ENCODE peak calls at places on chromosome 13, in nine cellular contexts. One of them, this sample, is unnamed.

GRCh38 chr13:100176781-100177389 is 88.0 kb downstream of the PCCA start:
- DNase-seq in transverse colon: no peak
- DNase-seq in right lobe of liver: no peak
- DNase-seq in uterus: no peak
- DNase-seq in Peyer's patch: no peak
- DNase-seq in heart left ventricle: no peak
- DNase-seq in K562: no peak
- DNase-seq in suprapubic skin: no peak
- DNase-seq in thyroid gland: no peak
- DNase-seq in this sample: no peak

GRCh38 chr13:95660981-95661581 is 15.9 kb upstream of the DNAJC3 start:
- DNase-seq in transverse colon: no peak
- DNase-seq in right lobe of liver: no peak
- DNase-seq in uterus: no peak
- DNase-seq in Peyer's patch: no peak
- DNase-seq in heart left ventricle: no peak
- DNase-seq in K562: peak; percentile 12
- DNase-seq in suprapubic skin: no peak
- DNase-seq in thyroid gland: no peak
- DNase-seq in this sample: no peak

GRCh38 chr13:34817246-34817645 is 124.8 kb upstream of the NBEA start:
- DNase-seq in transverse colon: no peak
- DNase-seq in right lobe of liver: no peak
- DNase-seq in uterus: no peak
- DNase-seq in Peyer's patch: no peak
- DNase-seq in heart left ventricle: no peak
- DNase-seq in K562: no peak
- DNase-seq in suprapubic skin: no peak
- DNase-seq in thyroid gland: no peak
- DNase-seq in this sample: no peak

GRCh38 chr13:89784161-89784809 is 1563.2 kb upstream of the MIR17HG start:
- DNase-seq in transverse colon: no peak
- DNase-seq in right lobe of liver: no peak
- DNase-seq in uterus: no peak
- DNase-seq in Peyer's patch: no peak
- DNase-seq in heart left ventricle: no peak
- DNase-seq in K562: no peak
- DNase-seq in suprapubic skin: no peak
- DNase-seq in thyroid gland: no peak
- DNase-seq in this sample: no peak

GRCh38 chr13:103130681-103131210 is 64.5 kb upstream of the SLC10A2 start:
- DNase-seq in transverse colon: no peak
- DNase-seq in right lobe of liver: no peak
- DNase-seq in uterus: no peak
- DNase-seq in Peyer's patch: no peak
- DNase-seq in heart left ventricle: no peak
- DNase-seq in K562: no peak
- DNase-seq in suprapubic skin: no peak
- DNase-seq in thyroid gland: no peak
- DNase-seq in this sample: no peak

GRCh38 chr13:42964681-42965305 is 27.2 kb downstream of the EPSTI1 start:
- DNase-seq in transverse colon: no peak
- DNase-seq in right lobe of liver: no peak
- DNase-seq in uterus: no peak
- DNase-seq in Peyer's patch: no peak
- DNase-seq in heart left ventricle: no peak
- DNase-seq in K562: no peak
- DNase-seq in suprapubic skin: no peak
- DNase-seq in thyroid gland: no peak
- DNase-seq in this sample: no peak

GRCh38 chr13:106063591-106064308 is 471.7 kb downstream of the EFNB2 start:
- DNase-seq in transverse colon: no peak
- DNase-seq in right lobe of liver: no peak
- DNase-seq in uterus: no peak
- DNase-seq in Peyer's patch: no peak
- DNase-seq in heart left ventricle: no peak
- DNase-seq in K562: no peak
- DNase-seq in suprapubic skin: no peak
- DNase-seq in thyroid gland: no peak
- DNase-seq in this sample: no peak

GRCh38 chr13:24192036-24192810 is 31.7 kb downstream of the SPATA13 start:
- DNase-seq in transverse colon: no peak
- DNase-seq in right lobe of liver: no peak
- DNase-seq in uterus: no peak
- DNase-seq in Peyer's patch: no peak
- DNase-seq in heart left ventricle: no peak
- DNase-seq in K562: no peak
- DNase-seq in suprapubic skin: no peak
- DNase-seq in thyroid gland: no peak
- DNase-seq in this sample: no peak

GRCh38 chr13:98532254-98532653 is 44.7 kb downstream of the STK24 start:
- DNase-seq in transverse colon: no peak
- DNase-seq in right lobe of liver: no peak
- DNase-seq in uterus: no peak
- DNase-seq in Peyer's patch: no peak
- DNase-seq in heart left ventricle: no peak
- DNase-seq in K562: no peak
- DNase-seq in suprapubic skin: no peak
- DNase-seq in thyroid gland: no peak
- DNase-seq in this sample: no peak

GRCh38 chr13:50323440-50324070 is 308.3 kb downstream of the KCNRG start:
- DNase-seq in transverse colon: no peak
- DNase-seq in right lobe of liver: no peak
- DNase-seq in uterus: no peak
- DNase-seq in Peyer's patch: no peak
- DNase-seq in heart left ventricle: no peak
- DNase-seq in K562: no peak
- DNase-seq in suprapubic skin: no peak
- DNase-seq in thyroid gland: no peak
- DNase-seq in this sample: no peak

GRCh38 chr13:50318887-50319286 is 303.6 kb downstream of the KCNRG start:
- DNase-seq in transverse colon: no peak
- DNase-seq in right lobe of liver: no peak
- DNase-seq in uterus: no peak
- DNase-seq in Peyer's patch: no peak
- DNase-seq in heart left ventricle: no peak
- DNase-seq in K562: no peak
- DNase-seq in suprapubic skin: no peak
- DNase-seq in thyroid gland: no peak
- DNase-seq in this sample: no peak

GRCh38 chr13:50320297-50320862 is 305.1 kb downstream of the KCNRG start:
- DNase-seq in transverse colon: no peak
- DNase-seq in right lobe of liver: no peak
- DNase-seq in uterus: no peak
- DNase-seq in Peyer's patch: no peak
- DNase-seq in heart left ventricle: no peak
- DNase-seq in K562: no peak
- DNase-seq in suprapubic skin: no peak
- DNase-seq in thyroid gland: no peak
- DNase-seq in this sample: no peak

GRCh38 chr13:50322006-50322405 is 306.8 kb downstream of the KCNRG start:
- DNase-seq in transverse colon: no peak
- DNase-seq in right lobe of liver: no peak
- DNase-seq in uterus: no peak
- DNase-seq in Peyer's patch: no peak
- DNase-seq in heart left ventricle: no peak
- DNase-seq in K562: no peak
- DNase-seq in suprapubic skin: no peak
- DNase-seq in thyroid gland: no peak
- DNase-seq in this sample: no peak

GRCh38 chr13:50319603-50320296 is 304.5 kb downstream of the KCNRG start:
- DNase-seq in transverse colon: no peak
- DNase-seq in right lobe of liver: no peak
- DNase-seq in uterus: no peak
- DNase-seq in Peyer's patch: no peak
- DNase-seq in heart left ventricle: no peak
- DNase-seq in K562: peak; percentile 7
- DNase-seq in suprapubic skin: no peak
- DNase-seq in thyroid gland: peak; percentile 14
- DNase-seq in this sample: no peak
- TF ChIP-seq POLR2A in transverse colon: no peak
- TF ChIP-seq POLR2A in right lobe of liver: no peak
- TF ChIP-seq POLR2A in uterus: no peak
- TF ChIP-seq POLR2A in Peyer's patch: no peak
- TF ChIP-seq POLR2A in heart left ventricle: no peak
- TF ChIP-seq POLR2A in K562: no peak
- TF ChIP-seq POLR2A in suprapubic skin: no peak
- TF ChIP-seq POLR2A in thyroid gland: no peak
- TF ChIP-seq POLR2A in this sample: no peak

DNA sequence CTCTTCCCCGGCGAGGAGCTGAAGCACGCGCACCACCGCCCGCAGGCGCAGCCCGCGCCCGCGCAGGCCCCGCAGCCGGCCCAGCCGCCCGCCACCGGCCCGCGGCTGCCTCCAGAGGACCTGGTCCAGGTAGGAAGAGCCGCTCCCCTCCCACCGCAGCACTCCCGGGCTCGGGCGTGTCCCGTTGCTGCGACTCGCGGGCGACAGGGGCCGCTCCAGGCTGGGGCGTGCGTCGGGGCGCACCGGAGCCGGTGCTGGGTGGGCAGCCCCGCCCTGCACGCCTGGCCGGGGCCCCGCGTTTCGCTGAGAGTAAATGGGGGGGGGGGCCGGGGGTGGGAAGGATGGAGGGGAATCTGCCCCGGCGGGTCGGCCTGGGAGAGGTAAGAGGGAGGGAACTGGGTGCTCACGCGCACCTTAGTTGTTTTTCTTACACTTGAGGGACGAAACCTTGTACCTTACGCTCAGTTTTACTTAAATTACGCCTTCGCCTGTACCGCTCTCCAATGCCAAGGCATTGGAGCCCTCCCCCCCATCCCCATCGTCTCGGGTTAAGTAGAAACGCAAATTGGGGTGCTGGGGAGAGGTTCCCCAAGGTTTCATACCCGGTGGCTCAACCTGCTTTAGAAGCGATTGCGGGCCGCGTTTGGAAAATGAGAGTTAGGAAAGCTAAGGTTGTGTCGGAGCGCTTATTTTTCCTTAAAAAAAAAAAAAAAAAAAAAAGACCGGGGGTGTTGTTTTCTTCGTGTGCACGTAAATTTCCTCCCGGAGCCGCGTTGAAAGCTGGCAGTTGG is 850 bp downstream of the KLF5 start:
- DNase-seq in transverse colon: no peak
- DNase-seq in right lobe of liver: peak; percentile 72
- DNase-seq in uterus: peak; percentile 18
- DNase-seq in Peyer's patch: no peak
- DNase-seq in heart left ventricle: peak; percentile 80
- DNase-seq in K562: peak; percentile 34
- DNase-seq in suprapubic skin: no peak
- DNase-seq in thyroid gland: peak; percentile 81
- DNase-seq in this sample: peak; percentile 48
- H3K27ac ChIP-seq in transverse colon: peak overlapping the region; percentile 91
- H3K27ac ChIP-seq in right lobe of liver: no peak overlapping the region
- H3K27ac ChIP-seq in uterus: peak overlapping the region; percentile 79
- H3K27ac ChIP-seq in Peyer's patch: peak overlapping the region; percentile 91
- H3K27ac ChIP-seq in heart left ventricle: peak overlapping the region; percentile 57
- H3K27ac ChIP-seq in K562: no peak overlapping the region
- H3K27ac ChIP-seq in suprapubic skin: peak overlapping the region; percentile 95
- H3K27ac ChIP-seq in thyroid gland: peak overlapping the region; percentile 76
- H3K27ac ChIP-seq in this sample: peak overlapping the region; percentile 90

GRCh38 chr13:114116734-114117133 is 15.7 kb downstream of the RASA3 start:
- DNase-seq in transverse colon: no peak
- DNase-seq in right lobe of liver: no peak
- DNase-seq in uterus: peak; percentile 3
- DNase-seq in Peyer's patch: peak; percentile 8
- DNase-seq in heart left ventricle: no peak
- DNase-seq in K562: no peak
- DNase-seq in suprapubic skin: no peak
- DNase-seq in thyroid gland: no peak
- DNase-seq in this sample: peak; percentile 1

GRCh38 chr13:114118086-114118762 is 14.2 kb downstream of the RASA3 start:
- DNase-seq in transverse colon: no peak
- DNase-seq in right lobe of liver: no peak
- DNase-seq in uterus: no peak
- DNase-seq in Peyer's patch: no peak
- DNase-seq in heart left ventricle: peak; percentile 19
- DNase-seq in K562: no peak
- DNase-seq in suprapubic skin: no peak
- DNase-seq in thyroid gland: no peak
- DNase-seq in this sample: no peak

GRCh38 chr13:114120486-114121430 is 11.7 kb downstream of the RASA3 start:
- DNase-seq in transverse colon: no peak
- DNase-seq in right lobe of liver: no peak
- DNase-seq in uterus: no peak
- DNase-seq in Peyer's patch: no peak
- DNase-seq in heart left ventricle: no peak
- DNase-seq in K562: no peak
- DNase-seq in suprapubic skin: no peak
- DNase-seq in thyroid gland: no peak
- DNase-seq in this sample: no peak

GRCh38 chr13:114118763-114119123 is 13.7 kb downstream of the RASA3 start:
- DNase-seq in transverse colon: no peak
- DNase-seq in right lobe of liver: no peak
- DNase-seq in uterus: no peak
- DNase-seq in Peyer's patch: no peak
- DNase-seq in heart left ventricle: no peak
- DNase-seq in K562: no peak
- DNase-seq in suprapubic skin: no peak
- DNase-seq in thyroid gland: no peak
- DNase-seq in this sample: no peak

DNA sequence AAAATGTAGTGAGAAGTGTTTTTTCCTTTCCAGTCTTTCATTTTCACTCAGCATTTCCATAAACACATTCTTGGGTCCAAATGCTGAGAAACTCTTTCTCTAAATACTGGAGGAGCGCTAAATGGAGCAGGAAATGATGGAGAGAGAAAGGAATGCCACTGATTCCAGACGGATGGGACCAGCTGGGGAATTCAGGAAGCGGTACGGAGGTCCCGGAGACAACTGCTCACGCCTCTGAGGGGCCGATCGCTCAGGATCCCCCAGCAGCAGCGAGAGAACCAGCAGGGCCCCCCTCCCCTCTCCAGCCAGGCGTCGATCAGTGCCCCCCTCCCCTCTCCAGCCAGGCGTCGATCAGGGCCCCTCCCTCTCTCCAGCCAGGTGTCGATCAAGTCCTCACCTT is 13.2 kb downstream of the RASA3 start:
- DNase-seq in transverse colon: no peak
- DNase-seq in right lobe of liver: no peak
- DNase-seq in uterus: peak; percentile 45
- DNase-seq in Peyer's patch: no peak
- DNase-seq in heart left ventricle: no peak
- DNase-seq in K562: no peak
- DNase-seq in suprapubic skin: no peak
- DNase-seq in thyroid gland: peak; percentile 38
- DNase-seq in this sample: no peak
- H3K4me1 ChIP-seq in transverse colon: peaks cover 20% of the 10 kb centered on the region
- H3K4me1 ChIP-seq in right lobe of liver: peaks cover 5% of the 10 kb centered on the region
- H3K4me1 ChIP-seq in uterus: peaks cover 6% of the 10 kb centered on the region
- H3K4me1 ChIP-seq in Peyer's patch: peaks cover 6% of the 10 kb centered on the region
- H3K4me1 ChIP-seq in heart left ventricle: peaks cover 42% of the 10 kb centered on the region
- H3K4me1 ChIP-seq in K562: peaks cover 20% of the 10 kb centered on the region
- H3K4me1 ChIP-seq in suprapubic skin: peaks cover 25% of the 10 kb centered on the region
- H3K4me1 ChIP-seq in thyroid gland: no peaks in the 10 kb centered on the region
- H3K4me1 ChIP-seq in this sample: peaks cover 56% of the 10 kb centered on the region

DNA sequence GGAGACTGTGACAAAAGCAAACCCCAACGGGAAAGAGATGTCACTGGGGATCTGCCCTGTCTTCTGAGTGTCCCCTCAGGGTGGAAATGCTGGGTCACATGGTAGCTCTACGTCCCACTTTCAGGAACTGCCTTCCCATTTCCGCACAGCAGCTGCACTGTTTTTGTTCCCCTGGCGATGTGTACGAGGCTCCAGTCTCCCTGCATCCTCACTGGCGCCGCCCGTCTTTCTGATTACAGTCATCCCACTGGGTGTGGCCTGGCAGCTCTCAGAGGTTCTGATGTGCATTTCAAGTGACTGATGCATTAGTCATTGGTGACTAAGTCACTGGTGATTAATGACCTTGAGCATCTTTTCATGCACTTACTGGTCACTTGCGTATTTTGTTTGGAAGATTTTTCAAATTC is 21.2 kb downstream of the PCID2 start:
- DNase-seq in transverse colon: peak; percentile 51
- DNase-seq in right lobe of liver: no peak
- DNase-seq in uterus: peak; percentile 71
- DNase-seq in Peyer's patch: no peak
- DNase-seq in heart left ventricle: peak; percentile 89
- DNase-seq in K562: peak; percentile 64
- DNase-seq in suprapubic skin: peak; percentile 92
- DNase-seq in thyroid gland: peak; percentile 37
- DNase-seq in this sample: peak; percentile 74
- TF ChIP-seq POLR2A in transverse colon: no peak
- TF ChIP-seq POLR2A in right lobe of liver: no peak
- TF ChIP-seq POLR2A in uterus: no peak
- TF ChIP-seq POLR2A in Peyer's patch: no peak
- TF ChIP-seq POLR2A in heart left ventricle: no peak
- TF ChIP-seq POLR2A in K562: peak; percentile 29
- TF ChIP-seq POLR2A in suprapubic skin: no peak
- TF ChIP-seq POLR2A in thyroid gland: no peak
- TF ChIP-seq POLR2A in this sample: no peak